ENCODE peak calls at places on chromosomes 13 and 19, in five cellular contexts. K is tibial nerve, G is lower lobe of right lung, J is heart left ventricle, Q is Caco-2. N is an unnamed sample.

GRCh38 chr13:110340812-110341444 is 33.8 kb downstream of the COL4A2 start:
- DNase-seq in J (peak), G (peak), Q (no peak), K (peak), N (no peak)

GRCh38 chr19:3403489-3404323 is 37.3 kb downstream of the NFIC start:
- DNase-seq in G (peak), K (peak), J (peak), Q (no peak), N (peak)

GRCh38 chr13:46160474-46161066 is 21.4 kb downstream of the LCP1 start:
- DNase-seq in G (no peak), J (no peak), Q (peak), K (no peak), N (no peak)

GRCh38 chr19:23071087-23071511 is 45.7 kb upstream of the ZNF730 start:
- DNase-seq in Q (no peak), J (peak), K (no peak), G (no peak), N (no peak)

GRCh38 chr19:13784731-13785452 is 10.4 kb upstream of the ZSWIM4 start:
- DNase-seq in J (peak), G (peak), K (peak), Q (peak), N (peak)

GRCh38 chr19:57452307-57452706 is 4.6 kb downstream of the VN1R1 start:
- DNase-seq in G (no peak), Q (no peak), K (no peak), J (no peak), N (no peak)

GRCh38 chr13:110308377-110309158 is 1.5 kb downstream of the COL4A2 start:
- DNase-seq in J (no peak), K (no peak), Q (no peak), G (no peak), N (no peak)

GRCh38 chr19:10719466-10719961 is 1.6 kb downstream of the DNM2 start:
- DNase-seq in K (no peak), G (no peak), Q (no peak), J (no peak), N (no peak)

GRCh38 chr19:15702590-15702930 is 25.3 kb upstream of the OR10H2 start:
- DNase-seq in K (peak), Q (peak), G (peak), J (peak), N (no peak)

GRCh38 chr19:17797397-17798201 is 2.7 kb downstream of the B3GNT3 start:
- DNase-seq in J (no peak), Q (peak), G (no peak), K (no peak), N (no peak)

GRCh38 chr19:7975037-7975436 is 30.4 kb downstream of the ELAVL1 start:
- DNase-seq in Q (no peak), G (peak), J (peak), K (no peak), N (no peak)

GRCh38 chr19:35901055-35901644 is 810 bp upstream of the NFKBID start:
- DNase-seq in Q (no peak), G (no peak), J (no peak), K (no peak), N (no peak)

GRCh38 chr19:41265376-41266153 is 1.4 kb downstream of the HNRNPUL1 start:
- DNase-seq in J (no peak), K (no peak), Q (peak), G (no peak), N (no peak)

GRCh38 chr13:37109080-37109678 is 3.7 kb upstream of the CSNK1A1L start:
- DNase-seq in G (no peak), J (no peak), K (no peak), Q (peak), N (no peak)

GRCh38 chr13:113086991-113087922 is 18.3 kb upstream of the F7 start:
- DNase-seq in K (no peak), J (peak), G (peak), Q (no peak), N (no peak)

GRCh38 chr13:94712812-94713555 is 639 bp upstream of the SOX21 start:
- DNase-seq in J (no peak), Q (peak), G (no peak), K (no peak), N (no peak)

GRCh38 chr13:66994097-66994496 is 236.0 kb downstream of the PCDH9 start:
- DNase-seq in G (peak), K (peak), J (peak), Q (peak), N (peak)

GRCh38 chr13:78587395-78587794 is 16.0 kb downstream of the POU4F1 start:
- DNase-seq in K (no peak), Q (no peak), G (no peak), J (no peak), N (no peak)

GRCh38 chr19:40598121-40598917 is 2.9 kb upstream of the LTBP4 start:
- DNase-seq in K (peak), Q (peak), G (peak), J (peak), N (peak)

GRCh38 chr13:36028359-36028758 is 102.8 kb downstream of the DCLK1 start:
- DNase-seq in J (no peak), Q (no peak), K (no peak), G (no peak), N (no peak)

GRCh38 chr13:37561031-37561430 is 37.5 kb downstream of the POSTN start:
- DNase-seq in G (no peak), J (no peak), Q (no peak), K (no peak), N (no peak)

GRCh38 chr19:294819-295686 is 3.9 kb upstream of the PLPP2 start:
- DNase-seq in Q (peak), G (peak), K (no peak), J (peak), N (no peak)

GRCh38 chr13:40509876-40510275 is 156.6 kb downstream of the FOXO1 start:
- DNase-seq in Q (no peak), G (no peak), K (no peak), J (no peak), N (no peak)

GRCh38 chr19:45172173-45172572 is 5.9 kb downstream of the TRAPPC6A start:
- DNase-seq in J (no peak), K (no peak), Q (no peak), G (no peak), N (no peak)

GRCh38 chr13:47288546-47288945 is 391.7 kb upstream of the HTR2A start:
- DNase-seq in J (no peak), K (no peak), Q (no peak), G (no peak), N (no peak)

GRCh38 chr19:12194827-12195500 is 32.1 kb downstream of the ZNF136 start:
- DNase-seq in K (peak), Q (no peak), G (peak), J (peak), N (no peak)

GRCh38 chr13:54449922-54450321 is 1421.3 kb downstream of the OLFM4 start:
- DNase-seq in J (no peak), K (no peak), G (no peak), Q (no peak), N (no peak)
- TF ChIP-seq CTCF in J (no peak), K (no peak), G (no peak), Q (peak), N (no peak)

DNA sequence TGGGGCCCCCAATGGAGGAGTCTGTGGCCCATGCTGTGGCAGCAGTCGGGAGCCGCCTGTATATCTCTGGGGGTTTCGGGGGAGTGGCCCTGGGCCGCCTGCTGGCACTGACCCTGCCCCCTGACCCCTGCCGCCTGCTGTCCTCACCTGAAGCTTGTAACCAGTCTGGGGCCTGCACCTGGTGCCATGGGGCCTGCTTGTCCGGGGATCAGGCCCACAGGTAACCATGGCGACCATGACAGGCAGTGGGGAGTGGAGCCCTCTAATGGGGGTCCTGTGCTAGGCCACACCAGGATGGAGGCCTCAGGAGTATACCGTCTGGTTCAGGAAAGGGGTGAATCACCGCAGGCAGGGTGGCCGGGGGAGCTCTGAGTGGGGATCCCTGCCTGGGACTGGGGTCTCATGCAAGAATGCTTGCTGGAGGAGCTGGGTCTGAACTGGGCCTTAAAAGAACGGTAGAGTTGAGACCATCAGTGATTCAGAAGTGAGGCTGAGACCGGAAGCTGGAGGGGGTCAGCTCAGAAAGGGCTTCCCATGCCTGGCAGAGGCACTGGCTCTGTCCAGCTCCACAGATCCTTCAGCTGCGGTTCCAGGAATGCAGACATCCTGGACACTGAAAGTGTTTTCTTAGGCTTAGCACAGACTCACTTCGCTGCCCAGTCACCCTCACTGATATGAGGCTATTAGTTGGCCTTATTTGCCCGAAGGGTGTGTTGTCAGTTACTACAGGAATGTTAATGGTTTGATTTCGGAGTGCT is 29.1 kb downstream of the CNFN start:
- DNase-seq in J (peak), K (no peak), Q (peak), G (no peak), N (no peak)
- TF ChIP-seq CTCF in J (no peak), K (no peak), Q (no peak), G (no peak), N (no peak)

DNA sequence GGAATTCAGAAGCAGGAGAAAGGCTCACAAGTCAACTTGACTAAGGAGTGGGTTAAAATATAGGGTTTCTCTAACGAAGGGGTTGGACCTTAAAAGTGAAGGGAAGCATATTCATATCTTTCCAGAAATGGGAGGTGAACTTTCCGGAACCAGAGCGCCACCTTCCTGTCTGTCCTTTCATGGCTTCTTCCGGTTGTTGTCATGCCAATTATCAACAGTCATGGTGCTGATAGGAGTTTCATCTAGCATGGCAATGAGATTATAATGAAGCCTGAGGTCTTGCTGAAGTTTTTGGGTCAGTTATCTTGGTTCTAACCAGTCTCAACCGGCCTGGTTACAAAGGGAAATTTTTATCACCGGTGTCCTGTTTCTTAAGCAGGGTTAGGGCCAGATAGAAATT is 162.9 kb upstream of the NBEA start:
- DNase-seq in K (no peak), G (no peak), Q (no peak), J (no peak), N (no peak)
- TF ChIP-seq CTCF in K (no peak), G (no peak), Q (no peak), J (peak), N (no peak)

GRCh38 chr19:50173144-50173543 is 10.1 kb upstream of the IZUMO2 start:
- DNase-seq in J (no peak), G (no peak), K (no peak), Q (peak), N (no peak)
- TF ChIP-seq CTCF in J (no peak), G (no peak), K (no peak), Q (no peak), N (no peak)

N was measured in osteocyte.